ENCODE peak calls at places on chromosomes 13 and 19, in ten cellular contexts. C is Peyer's patch; Q is CD8-positive, alpha-beta T cell; T is tibial artery; Z is cardiac fibroblast; R is epithelial cell of esophagus; D is AG04450; B is Calu3; X is type B pancreatic cell; F is AG09309. U is an unnamed sample.

GRCh38 chr19:12785431-12786011 is 5.8 kb upstream of the JUNB start:
- DNase-seq in C (peak), Q (no peak), T (no peak), Z (no peak), R (no peak), D (no peak), B (no peak), X (no peak), F (no peak), U (no peak)

GRCh38 chr13:46682015-46682414 is 114.9 kb downstream of the ESD start:
- DNase-seq in C (no peak), Q (no peak), T (no peak), Z (no peak), R (no peak), D (no peak), B (no peak), X (no peak), F (no peak), U (no peak)

GRCh38 chr19:35126624-35126959 is 8.3 kb downstream of the LGI4 start:
- DNase-seq in C (no peak), Q (no peak), T (peak), Z (peak), R (no peak), D (no peak), B (no peak), X (no peak), F (no peak), U (peak)

GRCh38 chr19:17686592-17687042 is 1.5 kb downstream of the UNC13A start:
- DNase-seq in C (no peak), Q (no peak), T (no peak), Z (peak), R (no peak), D (no peak), B (no peak), X (no peak), F (no peak), U (peak)

GRCh38 chr13:96726651-96727050 is 267.6 kb downstream of the OXGR1 start:
- DNase-seq in C (no peak), Q (no peak), T (no peak), Z (no peak), R (no peak), D (no peak), B (no peak), X (no peak), F (no peak), U (no peak)

GRCh38 chr13:42170029-42170428 is 101.9 kb upstream of the AKAP11 start:
- DNase-seq in C (no peak), Q (no peak), T (no peak), Z (no peak), R (no peak), D (no peak), B (no peak), X (no peak), F (no peak), U (no peak)

GRCh38 chr13:50693755-50694154 is 149.7 kb downstream of the DLEU7 start:
- DNase-seq in C (no peak), Q (no peak), T (no peak), Z (peak), R (no peak), D (no peak), B (no peak), X (no peak), F (no peak), U (peak)

GRCh38 chr13:24684600-24684998 is 4.4 kb downstream of the ATP12A start:
- DNase-seq in C (no peak), Q (no peak), T (no peak), Z (no peak), R (peak), D (no peak), B (no peak), X (no peak), F (no peak), U (no peak)

GRCh38 chr19:54104998-54105715 is 2.5 kb downstream of the NDUFA3 start:
- DNase-seq in C (no peak), Q (no peak), T (no peak), Z (no peak), R (no peak), D (no peak), B (no peak), X (no peak), F (no peak), U (no peak)

GRCh38 chr19:1366899-1367870 is 16.5 kb upstream of the NDUFS7 start:
- DNase-seq in C (no peak), Q (no peak), T (no peak), Z (no peak), R (no peak), D (no peak), B (no peak), X (no peak), F (no peak), U (no peak)

GRCh38 chr19:3378352-3379146 is 12.2 kb downstream of the NFIC start:
- DNase-seq in C (no peak), Q (no peak), T (no peak), Z (no peak), R (no peak), D (no peak), B (no peak), X (no peak), F (no peak), U (no peak)

GRCh38 chr13:106471957-106472543 is 63.4 kb downstream of the EFNB2 start:
- DNase-seq in C (peak), Q (no peak), T (peak), Z (peak), R (peak), D (peak), B (peak), X (no peak), F (peak), U (no peak)

GRCh38 chr13:113245858-113246791 is 36.7 kb downstream of the CUL4A start:
- DNase-seq in C (no peak), Q (no peak), T (no peak), Z (peak), R (peak), D (no peak), B (no peak), X (no peak), F (no peak), U (peak)
- TF ChIP-seq CTCF in C (no peak), Q (no peak), T (no peak), Z (peak), R (peak), D (peak), B (no peak), X (peak), F (peak), U (no peak)

DNA sequence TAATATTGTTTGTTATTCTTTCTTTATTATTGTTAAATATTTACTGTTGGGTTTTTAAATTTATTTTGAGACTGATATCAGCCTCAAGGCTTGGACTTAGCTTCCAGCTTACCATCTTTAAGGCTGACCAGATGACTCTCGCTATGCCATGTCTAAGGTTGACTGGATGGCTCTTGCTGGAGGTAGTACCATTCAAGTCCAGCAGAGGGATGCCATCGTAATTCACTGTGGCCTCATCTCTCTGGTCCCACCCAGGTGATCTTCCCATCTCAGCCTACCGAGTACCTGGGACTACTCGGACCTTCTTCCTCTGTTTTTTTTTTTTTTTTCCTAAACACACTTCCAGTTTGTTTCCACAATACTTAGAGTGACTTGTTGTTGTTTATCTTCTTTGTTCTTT is 41.7 kb upstream of the ZNF91 start:
- DNase-seq in C (no peak), Q (no peak), T (no peak), Z (no peak), R (no peak), D (no peak), B (no peak), X (no peak), F (no peak), U (no peak)
- TF ChIP-seq CTCF in C (no peak), Q (no peak), T (no peak), Z (peak), R (peak), D (peak), B (peak), X (peak), F (peak), U (no peak)

DNA sequence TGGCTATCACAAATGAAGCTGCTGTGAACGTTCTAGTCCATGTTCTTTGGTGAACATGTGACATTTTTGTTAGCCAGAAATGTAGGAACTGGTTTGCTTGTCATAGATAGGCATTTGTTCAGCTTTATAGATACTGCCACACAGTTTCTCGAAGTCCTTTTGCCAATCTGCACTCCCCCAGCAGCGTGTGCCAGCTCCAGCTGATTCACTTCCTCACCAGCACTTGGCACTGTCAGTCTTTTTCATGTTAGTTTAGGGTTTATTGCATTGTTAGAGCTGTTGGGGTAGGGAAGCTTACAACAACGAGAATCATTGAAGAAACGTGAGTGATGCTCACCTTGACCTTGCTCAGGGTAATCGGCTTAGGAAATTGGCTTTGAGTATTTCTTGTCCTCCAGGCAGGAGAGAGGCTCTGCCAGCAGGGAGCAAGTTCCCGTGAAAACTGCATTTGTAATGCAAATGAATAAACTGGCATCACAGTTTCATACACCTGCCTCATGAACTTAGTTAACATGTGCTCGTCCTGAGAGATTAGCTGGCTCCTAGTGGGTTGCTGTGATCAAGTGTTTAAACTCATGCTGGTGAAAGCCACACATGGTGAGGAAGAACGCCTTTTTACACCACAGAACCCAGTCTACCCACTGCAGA is 83.9 kb downstream of the ING1 start:
- DNase-seq in C (no peak), Q (no peak), T (no peak), Z (peak), R (no peak), D (no peak), B (no peak), X (no peak), F (no peak), U (no peak)
- TF ChIP-seq CTCF in C (no peak), Q (no peak), T (no peak), Z (no peak), R (no peak), D (no peak), B (no peak), X (no peak), F (no peak), U (no peak)

GRCh38 chr13:30805132-30805537 is 69.8 kb downstream of the ALOX5AP start:
- DNase-seq in C (no peak), Q (no peak), T (no peak), Z (no peak), R (no peak), D (no peak), B (no peak), X (no peak), F (no peak), U (no peak)

GRCh38 chr13:30805603-30806011 is 70.3 kb downstream of the ALOX5AP start:
- DNase-seq in C (no peak), Q (no peak), T (no peak), Z (peak), R (no peak), D (no peak), B (peak), X (no peak), F (no peak), U (peak)

GRCh38 chr13:30802953-30803478 is 67.7 kb downstream of the ALOX5AP start:
- DNase-seq in C (peak), Q (peak), T (peak), Z (peak), R (peak), D (peak), B (peak), X (peak), F (no peak), U (peak)

GRCh38 chr13:30803791-30804190 is 68.4 kb downstream of the ALOX5AP start:
- DNase-seq in C (no peak), Q (no peak), T (no peak), Z (no peak), R (no peak), D (no peak), B (no peak), X (peak), F (no peak), U (no peak)

DNA sequence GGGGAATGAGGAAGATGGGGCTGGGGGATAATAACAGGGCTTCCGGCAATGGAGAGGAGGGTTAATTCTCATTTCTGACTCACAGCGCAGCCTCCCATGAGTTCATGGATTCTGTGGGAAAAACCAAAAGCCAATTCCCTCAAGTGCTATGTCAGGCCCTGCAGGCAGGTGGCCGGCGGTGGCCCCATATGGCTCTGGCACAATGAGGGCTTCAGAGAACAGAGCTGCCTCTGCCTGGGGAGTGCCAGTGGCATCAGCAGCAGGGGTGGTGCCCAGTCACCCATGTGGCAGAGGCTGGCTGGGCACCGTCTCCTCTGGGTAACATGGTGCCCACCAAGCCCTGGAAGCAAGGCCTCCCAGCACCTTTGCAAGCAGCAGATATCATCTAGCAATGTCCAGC is 69.1 kb downstream of the ALOX5AP start:
- DNase-seq in C (no peak), Q (no peak), T (no peak), Z (no peak), R (no peak), D (no peak), B (no peak), X (no peak), F (no peak), U (no peak)
- TF ChIP-seq CTCF in C (no peak), Q (no peak), T (no peak), Z (peak), R (no peak), D (peak), B (no peak), X (peak), F (peak), U (no peak)

GRCh38 chr13:45194081-45194939 is 6.5 kb downstream of the KCTD4 start:
- DNase-seq in C (no peak), Q (no peak), T (no peak), Z (peak), R (peak), D (no peak), B (no peak), X (no peak), F (no peak), U (no peak)
- TF ChIP-seq CTCF in C (no peak), Q (no peak), T (no peak), Z (peak), R (peak), D (peak), B (no peak), X (peak), F (peak), U (peak)

DNA sequence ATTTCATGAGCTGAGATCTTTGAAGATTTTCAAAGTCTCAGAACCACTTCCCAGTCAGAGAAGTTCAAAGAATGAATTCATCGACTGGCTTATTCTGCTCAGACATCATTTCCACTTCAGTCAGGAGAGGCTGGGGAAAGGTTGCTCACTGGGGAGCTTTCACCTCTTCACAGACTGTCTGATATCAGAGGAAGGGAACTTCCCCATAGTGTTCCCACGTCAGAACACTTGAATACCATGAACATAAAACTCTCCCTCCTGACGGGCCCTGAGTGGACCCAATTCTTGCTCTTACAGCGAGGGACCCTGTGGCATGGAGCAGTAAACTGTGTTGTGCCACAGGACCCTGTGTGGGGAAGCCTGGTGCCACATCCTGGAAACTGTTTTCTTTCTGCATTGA is 492.6 kb downstream of the COG6 start:
- DNase-seq in C (no peak), Q (no peak), T (no peak), Z (no peak), R (no peak), D (no peak), B (no peak), X (no peak), F (no peak), U (no peak)
- TF ChIP-seq CTCF in C (no peak), Q (no peak), T (no peak), Z (no peak), R (no peak), D (no peak), B (no peak), X (no peak), F (no peak), U (no peak)

GRCh38 chr19:44846455-44847143 is 502 bp downstream of the NECTIN2 start:
- DNase-seq in C (no peak), Q (no peak), T (no peak), Z (peak), R (peak), D (no peak), B (peak), X (peak), F (no peak), U (peak)

GRCh38 chr19:44847144-44848035 is 1.3 kb downstream of the NECTIN2 start:
- DNase-seq in C (peak), Q (no peak), T (peak), Z (peak), R (peak), D (no peak), B (peak), X (peak), F (no peak), U (peak)

GRCh38 chr19:44845286-44845611 is 848 bp upstream of the NECTIN2 start:
- DNase-seq in C (no peak), Q (no peak), T (peak), Z (no peak), R (no peak), D (no peak), B (no peak), X (no peak), F (no peak), U (no peak)

GRCh38 chr19:44848036-44848804 is 2.1 kb downstream of the NECTIN2 start:
- DNase-seq in C (no peak), Q (no peak), T (peak), Z (peak), R (peak), D (no peak), B (no peak), X (no peak), F (no peak), U (peak)

GRCh38 chr19:44845612-44846454 is at the start of gene NECTIN2:
- DNase-seq in C (peak), Q (peak), T (peak), Z (peak), R (peak), D (peak), B (peak), X (peak), F (peak), U (peak)
- TF ChIP-seq CTCF in C (peak), Q (peak), T (peak), Z (peak), R (peak), D (peak), B (peak), X (peak), F (peak), U (peak)

U was measured in nephron progenitor cell.